ENCODE peak calls at places on chromosomes 5 and 9, in ten cellular contexts. B, I, Z, W, V, O, K, T, M and E are unnamed samples.
A peak's percentile ranks its signal among the peaks of the same experiment; 100 is the strongest.

GRCh38 chr5:159316519-159317383 is 13.5 kb downstream of the IL12B start:
- DNase-seq in T (no peak), B (no peak), V (no peak), K (peak; percentile 52), Z (no peak), I (peak; percentile 66), W (peak; percentile 48), O (no peak), M (no peak), E (no peak)

GRCh38 chr5:176793736-176794135 is 16.6 kb upstream of the UNC5A start:
- DNase-seq in B (peak; percentile 23), O (no peak), V (no peak), M (no peak), K (no peak), T (no peak), Z (no peak), I (peak; percentile 83), W (no peak), E (no peak)

GRCh38 chr5:134577796-134578577 is 52.5 kb downstream of the JADE2 start:
- DNase-seq in I (peak; percentile 90), B (peak; percentile 89), Z (peak; percentile 49), O (peak; percentile 47), V (peak; percentile 89), K (peak; percentile 85), W (peak; percentile 78), M (peak; percentile 56), T (peak; percentile 29), E (no peak)

GRCh38 chr5:50711280-50711679 is 44.8 kb downstream of the PARP8 start:
- DNase-seq in B (no peak), W (peak; percentile 34), K (peak; percentile 38), V (no peak), T (peak; percentile 41), O (no peak), I (peak; percentile 2), Z (no peak), M (no peak), E (no peak)

GRCh38 chr5:765948-766631 is 18.4 kb downstream of the ZDHHC11B start:
- DNase-seq in B (no peak), M (peak; percentile 94), T (no peak), I (peak; percentile 41), K (no peak), W (no peak), Z (no peak), V (no peak), O (no peak), E (no peak)

GRCh38 chr5:43305948-43306563 is 7.2 kb downstream of the HMGCS1 start:
- DNase-seq in I (peak; percentile 27), M (no peak), O (peak; percentile 42), B (no peak), T (peak; percentile 40), Z (no peak), W (peak; percentile 70), K (no peak), V (no peak), E (peak; percentile 58)

GRCh38 chr9:133443982-133444381 is 15.8 kb upstream of the CACFD1 start:
- DNase-seq in W (peak; percentile 31), V (no peak), O (no peak), I (no peak), B (no peak), M (no peak), K (no peak), T (peak; percentile 63), Z (no peak), E (no peak)

GRCh38 chr9:1738511-1739100 is 276.5 kb upstream of the SMARCA2 start:
- DNase-seq in O (no peak), B (no peak), Z (no peak), I (no peak), M (no peak), V (no peak), K (no peak), T (no peak), W (no peak), E (no peak)

GRCh38 chr9:136237486-136238341 is 7.9 kb downstream of the QSOX2 start:
- DNase-seq in V (no peak), W (no peak), Z (no peak), T (no peak), M (no peak), B (no peak), O (no peak), K (no peak), I (no peak), E (no peak)

GRCh38 chr9:125979383-125979782 is 232.2 kb downstream of the PBX3 start:
- DNase-seq in T (no peak), O (no peak), B (no peak), W (no peak), I (no peak), V (no peak), K (no peak), Z (no peak), M (no peak), E (no peak)

GRCh38 chr9:37996050-37996811 is 72.8 kb downstream of the SHB start:
- DNase-seq in T (no peak), Z (no peak), W (no peak), M (peak; percentile 49), I (peak; percentile 65), K (no peak), V (no peak), O (no peak), B (peak; percentile 47), E (no peak)

GRCh38 chr5:111668713-111669112 is 88.3 kb downstream of the NREP start:
- DNase-seq in T (no peak), W (peak; percentile 78), B (peak; percentile 35), I (peak; percentile 27), Z (no peak), M (no peak), O (no peak), V (no peak), K (no peak), E (peak; percentile 49)

GRCh38 chr9:127574089-127574921 is 37.8 kb upstream of the STXBP1 start:
- DNase-seq in B (no peak), I (no peak), W (peak; percentile 78), M (no peak), O (peak; percentile 96), K (peak; percentile 97), V (no peak), Z (no peak), T (peak; percentile 27), E (no peak)